ENCODE peak calls at places on chromosomes 5 and 9, in five cellular contexts. T is neuronal stem cell, D is IMR-90, P is H1, I is mesenchymal stem cell. K is an unnamed sample.

GRCh38 chr9:134298000-134298399 is 28.3 kb upstream of the RXRA start:
- DNase-seq in T (no peak), D (no peak), P (no peak), I (no peak), K (no peak)

GRCh38 chr9:127896395-127897193 is 2.8 kb downstream of the ST6GALNAC6 start:
- DNase-seq in T (no peak), D (no peak), P (no peak), I (no peak), K (no peak)

GRCh38 chr5:57720656-57721055 is 238.0 kb upstream of the ACTBL2 start:
- DNase-seq in T (no peak), D (no peak), P (no peak), I (no peak), K (no peak)

GRCh38 chr9:117153021-117153420 is 261.8 kb downstream of the ASTN2 start:
- DNase-seq in T (no peak), D (peak), P (no peak), I (peak), K (no peak)

GRCh38 chr5:175378444-175379028 is 65.4 kb downstream of the DRD1 start:
- DNase-seq in T (no peak), D (peak), P (no peak), I (peak), K (no peak)

GRCh38 chr5:67047180-67047579 is 149.4 kb downstream of the CD180 start:
- DNase-seq in T (no peak), D (no peak), P (no peak), I (no peak), K (no peak)

GRCh38 chr9:100308965-100309564 is 43.7 kb downstream of the TEX10 start:
- DNase-seq in T (no peak), D (peak), P (no peak), I (no peak), K (no peak)

GRCh38 chr9:109471994-109472393 is 26.1 kb downstream of the PTPN3 start:
- DNase-seq in T (no peak), D (no peak), P (no peak), I (peak), K (no peak)

GRCh38 chr5:8327016-8327415 is 458.1 kb downstream of the MTRR start:
- DNase-seq in T (no peak), D (no peak), P (no peak), I (no peak), K (no peak)

GRCh38 chr5:107121793-107122519 is 548.8 kb downstream of the EFNA5 start:
- DNase-seq in T (no peak), D (no peak), P (no peak), I (no peak), K (no peak)

GRCh38 chr9:137575725-137576411 is 2.9 kb downstream of the DPH7 start:
- DNase-seq in T (no peak), D (no peak), P (no peak), I (no peak), K (no peak)

GRCh38 chr5:29197636-29198035 is 1995.8 kb upstream of the CDH6 start:
- DNase-seq in T (no peak), D (no peak), P (no peak), I (peak), K (no peak)

GRCh38 chr9:124251605-124252366 is 6.0 kb upstream of the NEK6 start:
- DNase-seq in T (no peak), D (peak), P (no peak), I (peak), K (no peak)

GRCh38 chr9:20030221-20030620 is 241.4 kb upstream of the SLC24A2 start:
- DNase-seq in T (no peak), D (no peak), P (no peak), I (no peak), K (no peak)

GRCh38 chr5:36252722-36253340 is 11.1 kb upstream of the NADK2 start:
- DNase-seq in T (no peak), D (no peak), P (no peak), I (peak), K (no peak)

GRCh38 chr5:95352686-95353085 is 38.5 kb upstream of the FAM81B start:
- DNase-seq in T (no peak), D (no peak), P (no peak), I (peak), K (no peak)

GRCh38 chr9:89662718-89663246 is 58.0 kb downstream of the GADD45G start:
- DNase-seq in T (no peak), D (no peak), P (no peak), I (peak), K (no peak)

GRCh38 chr5:74464512-74465209 is 175.9 kb downstream of the ENC1 start:
- DNase-seq in T (no peak), D (peak), P (no peak), I (peak), K (no peak)

GRCh38 chr5:131379723-131380122 is 115.9 kb downstream of the CDC42SE2 start:
- DNase-seq in T (no peak), D (peak), P (no peak), I (peak), K (no peak)

GRCh38 chr9:83981126-83981871 is 694 bp downstream of the RMI1 start:
- DNase-seq in T (no peak), D (peak), P (no peak), I (peak), K (no peak)

GRCh38 chr9:133647148-133647547 is 11.0 kb downstream of the DBH start:
- DNase-seq in T (no peak), D (no peak), P (no peak), I (no peak), K (no peak)

GRCh38 chr9:95741631-95742030 is 133.9 kb upstream of the ERCC6L2 start:
- DNase-seq in T (no peak), D (no peak), P (no peak), I (no peak), K (no peak)
- H4K91ac ChIP-seq in T (no peak), D (no peak), P (no peak), I (no peak), K (no peak)

DNA sequence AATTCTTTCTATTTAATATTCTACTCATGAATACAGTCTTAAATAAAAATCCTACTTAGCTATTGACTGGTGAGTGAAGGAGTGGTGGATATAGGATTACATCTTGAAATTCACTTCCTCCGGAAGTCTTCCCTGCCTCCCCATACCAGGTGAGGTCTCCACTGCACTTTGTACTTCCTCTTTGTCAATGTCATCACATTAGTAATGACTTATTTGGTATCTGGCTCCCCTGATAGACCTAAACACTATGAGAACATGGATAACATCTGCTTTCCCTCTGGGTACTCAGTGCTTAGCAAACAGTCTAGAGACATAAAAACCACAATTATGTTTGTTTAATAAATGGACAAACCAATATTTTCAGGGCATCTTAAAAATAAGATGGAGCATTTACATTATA is 532.1 kb downstream of the PDE4D start:
- DNase-seq in T (no peak), D (no peak), P (no peak), I (no peak), K (no peak)
- H2BK15ac ChIP-seq in T (no peak), D (no peak), P (no peak), I (no peak), K (no peak)

GRCh38 chr5:154480847-154481246 is 2.8 kb upstream of the HAND1 start:
- DNase-seq in T (no peak), D (no peak), P (no peak), I (no peak), K (no peak)
- H4K91ac ChIP-seq in T (no peak), D (no peak), P (no peak), I (no peak), K (no peak)

GRCh38 chr5:128673411-128673957 is 135.4 kb upstream of the FBN2 start:
- DNase-seq in T (no peak), D (no peak), P (no peak), I (no peak), K (no peak)
- H2BK15ac ChIP-seq in T (no peak), D (no peak), P (no peak), I (no peak), K (no peak)

GRCh38 chr5:34915856-34916192 is 313 bp downstream of the BRIX1 start:
- DNase-seq in T (no peak), D (no peak), P (no peak), I (no peak), K (no peak)
- H4K91ac ChIP-seq in T (no peak), D (peak), P (peak), I (peak), K (no peak)

DNA sequence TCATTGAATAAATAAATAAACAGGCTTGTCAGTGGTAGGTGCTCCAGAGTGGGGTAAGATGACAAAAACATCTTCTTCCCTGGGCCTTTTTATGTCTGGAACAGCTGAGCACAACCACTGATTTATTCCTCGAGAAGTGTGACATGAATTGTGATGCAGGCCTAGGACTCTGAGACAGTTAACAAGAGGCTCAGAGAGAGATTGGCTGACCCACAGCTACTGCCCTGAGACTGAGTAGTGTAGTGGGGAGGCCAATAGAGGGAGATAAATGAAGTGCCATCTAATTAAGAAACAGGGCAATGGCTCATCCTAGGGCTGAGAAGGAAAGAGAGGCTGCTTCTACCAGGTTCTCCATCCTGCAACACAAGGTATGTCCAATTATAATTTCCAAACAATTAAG is 369.3 kb upstream of the TRPC7 start:
- DNase-seq in T (no peak), D (no peak), P (no peak), I (no peak), K (no peak)
- H2BK15ac ChIP-seq in T (no peak), D (no peak), P (no peak), I (no peak), K (no peak)

GRCh38 chr9:16367605-16368424 is 502.7 kb downstream of the BNC2 start:
- DNase-seq in T (no peak), D (peak), P (no peak), I (peak), K (peak)
- H4K91ac ChIP-seq in T (no peak), D (peak), P (no peak), I (no peak), K (no peak)